ENCODE peak calls at places on chromosomes 5 and 9, in six cellular contexts. H is activated B cell treated with CpG ODN at 0.5 μM for 24 hours; M is astrocyte; L is OCI-LY7; G is transverse colon; I is stimulated activated effector memory CD8-positive, alpha-beta T cell treated with anti-CD3 and anti-CD28 coated beads, Interleukin-12 subunit alpha, Interleukin-12 subunit beta, amount 100 ng/mL, for 72 hours. T is an unnamed sample.

GRCh38 chr5:1007221-1007680 is 1.4 kb upstream of the NKD2 start:
- DNase-seq in H (no peak), M (no peak), L (no peak), G (peak; percentile 4), I (no peak), T (no peak)

GRCh38 chr9:76542360-76542759 is 83.4 kb downstream of the GCNT1 start:
- DNase-seq in H (no peak), M (no peak), L (no peak), G (no peak), I (no peak), T (no peak)

GRCh38 chr5:120446068-120446492 is 18.0 kb upstream of the PRR16 start:
- DNase-seq in H (no peak), M (peak; percentile 89), L (no peak), G (no peak), I (no peak), T (peak; percentile 98)

GRCh38 chr5:177312649-177313181 is 1.0 kb upstream of the MXD3 start:
- DNase-seq in H (no peak), M (no peak), L (peak; percentile 92), G (peak; percentile 54), I (no peak), T (no peak)

GRCh38 chr5:35223777-35224395 is 6.4 kb downstream of the PRLR start:
- DNase-seq in H (no peak), M (no peak), L (no peak), G (no peak), I (no peak), T (peak; percentile 43)

GRCh38 chr5:125295405-125295872 is 549.0 kb upstream of the ZNF608 start:
- DNase-seq in H (no peak), M (peak; percentile 40), L (no peak), G (no peak), I (no peak), T (peak; percentile 23)

GRCh38 chr5:59760798-59761348 is 132.7 kb downstream of the PDE4D start:
- DNase-seq in H (no peak), M (peak; percentile 69), L (no peak), G (no peak), I (no peak), T (peak; percentile 92)

GRCh38 chr9:92245005-92245797 is 48.3 kb downstream of the IARS1 start:
- DNase-seq in H (no peak), M (peak; percentile 81), L (no peak), G (no peak), I (no peak), T (peak; percentile 87)

GRCh38 chr5:75521195-75521594 is 9.5 kb downstream of the POLK start:
- DNase-seq in H (no peak), M (no peak), L (no peak), G (no peak), I (no peak), T (no peak)

GRCh38 chr9:136693490-136694162 is 6.4 kb upstream of the AGPAT2 start:
- DNase-seq in H (no peak), M (peak; percentile 29), L (no peak), G (peak; percentile 92), I (no peak), T (no peak)

GRCh38 chr9:74960548-74960947 is 7.8 kb upstream of the C9orf40 start:
- DNase-seq in H (no peak), M (peak; percentile 39), L (no peak), G (no peak), I (no peak), T (peak; percentile 57)

GRCh38 chr5:61047346-61047745 is 102.3 kb downstream of the NDUFAF2 start:
- DNase-seq in H (no peak), M (no peak), L (no peak), G (no peak), I (no peak), T (no peak)

GRCh38 chr5:176675676-176676360 is 28.5 kb downstream of the TSPAN17 start:
- DNase-seq in H (no peak), M (no peak), L (no peak), G (no peak), I (no peak), T (peak; percentile 27)

GRCh38 chr5:132327278-132327959 is 33.2 kb downstream of the SLC22A4 start:
- DNase-seq in H (no peak), M (peak; percentile 20), L (no peak), G (no peak), I (no peak), T (no peak)

GRCh38 chr5:156475831-156476551 is 149.0 kb downstream of the SGCD start:
- DNase-seq in H (no peak), M (peak; percentile 92), L (no peak), G (peak; percentile 12), I (no peak), T (peak; percentile 94)

GRCh38 chr9:131214457-131214856 is 61.9 kb downstream of the FAM78A start:
- DNase-seq in H (no peak), M (peak; percentile 18), L (no peak), G (no peak), I (no peak), T (no peak)

GRCh38 chr5:176774216-176775171 is 35.9 kb upstream of the UNC5A start:
- DNase-seq in H (no peak), M (no peak), L (no peak), G (no peak), I (no peak), T (no peak)

GRCh38 chr9:112166176-112167140 is 8.6 kb downstream of the SUSD1 start:
- DNase-seq in H (no peak), M (peak; percentile 54), L (no peak), G (no peak), I (no peak), T (peak; percentile 40)

GRCh38 chr5:603081-603998 is 8.8 kb upstream of the CEP72 start:
- DNase-seq in H (no peak), M (no peak), L (no peak), G (no peak), I (no peak), T (no peak)

GRCh38 chr9:13140843-13141592 is 138.5 kb downstream of the MPDZ start:
- DNase-seq in H (no peak), M (peak; percentile 19), L (no peak), G (no peak), I (no peak), T (peak; percentile 17)

GRCh38 chr5:31531543-31531887 is 378 bp downstream of the DROSHA start:
- DNase-seq in H (no peak), M (no peak), L (peak; percentile 37), G (peak; percentile 26), I (no peak), T (peak; percentile 47)

GRCh38 chr5:107670028-107670926 is 460 bp downstream of the EFNA5 start:
- DNase-seq in H (no peak), M (peak; percentile 26), L (no peak), G (peak; percentile 27), I (peak; percentile 55), T (peak; percentile 58)

GRCh38 chr5:173557123-173557903 is 59.1 kb downstream of the BOD1 start:
- DNase-seq in H (no peak), M (no peak), L (no peak), G (no peak), I (no peak), T (no peak)

GRCh38 chr9:82903503-82903902 is 159.4 kb downstream of the RASEF start:
- DNase-seq in H (no peak), M (peak; percentile 4), L (no peak), G (no peak), I (no peak), T (peak; percentile 84)

GRCh38 chr9:89449261-89449671 is 48.6 kb downstream of the SEMA4D start:
- DNase-seq in H (no peak), M (no peak), L (no peak), G (no peak), I (no peak), T (no peak)

GRCh38 chr5:159951387-159951786 is 35.1 kb downstream of the ADRA1B start:
- DNase-seq in H (no peak), M (no peak), L (peak; percentile 36), G (no peak), I (no peak), T (peak; percentile 45)

GRCh38 chr5:111135946-111136345 is 43.8 kb downstream of the WDR36 start:
- DNase-seq in H (no peak), M (peak; percentile 44), L (no peak), G (no peak), I (no peak), T (no peak)

GRCh38 chr9:91805031-91805430 is 145.0 kb downstream of the ROR2 start:
- DNase-seq in H (no peak), M (no peak), L (no peak), G (no peak), I (no peak), T (no peak)

GRCh38 chr5:1508679-1509290 is 15.0 kb downstream of the LPCAT1 start:
- DNase-seq in H (peak; percentile 13), M (no peak), L (no peak), G (peak; percentile 4), I (no peak), T (no peak)

T was measured in mesenchymal stem cell.